ENCODE peak calls at places on chromosomes 6 and 20, in five cellular contexts. W is IMR-90, U is GM23338, G is hepatocyte, B is OCI-LY7. T is an unnamed sample.

GRCh38 chr6:51292659-51293058 is 474.0 kb downstream of the TFAP2B start:
- DNase-seq in W (no peak), U (no peak), G (no peak), B (no peak), T (peak; percentile 63)

GRCh38 chr20:10987651-10988383 is 314.0 kb upstream of the JAG1 start:
- DNase-seq in W (peak; percentile 41), U (no peak), G (no peak), B (no peak), T (peak; percentile 55)

GRCh38 chr6:43376551-43376981 is 7.1 kb upstream of the ZNF318 start:
- DNase-seq in W (peak; percentile 59), U (no peak), G (no peak), B (no peak), T (no peak)

GRCh38 chr6:94733066-94733465 is 844.3 kb upstream of the MANEA start:
- DNase-seq in W (no peak), U (peak; percentile 50), G (no peak), B (no peak), T (no peak)

GRCh38 chr20:63172726-63173125 is 43.2 kb downstream of the YTHDF1 start:
- DNase-seq in W (no peak), U (peak; percentile 80), G (no peak), B (peak; percentile 35), T (no peak)

GRCh38 chr6:5513393-5513792 is 252.1 kb downstream of the FARS2 start:
- DNase-seq in W (no peak), U (no peak), G (no peak), B (no peak), T (no peak)

GRCh38 chr6:143400258-143401059 is 50.0 kb downstream of the ADAT2 start:
- DNase-seq in W (no peak), U (no peak), G (no peak), B (peak; percentile 3), T (no peak)

GRCh38 chr6:42569102-42570028 is 5.5 kb downstream of the UBR2 start:
- DNase-seq in W (peak; percentile 95), U (no peak), G (no peak), B (no peak), T (peak; percentile 97)

GRCh38 chr20:41889871-41890224 is 271.7 kb upstream of the CHD6 start:
- DNase-seq in W (no peak), U (no peak), G (no peak), B (no peak), T (no peak)

GRCh38 chr6:79257381-79258205 is 23.1 kb upstream of the HMGN3 start:
- DNase-seq in W (peak; percentile 66), U (no peak), G (peak; percentile 20), B (no peak), T (peak; percentile 59)

GRCh38 chr20:42261766-42262165 is 643.6 kb upstream of the CHD6 start:
- DNase-seq in W (no peak), U (no peak), G (no peak), B (no peak), T (no peak)

GRCh38 chr6:42704251-42704936 is 18.0 kb downstream of the PRPH2 start:
- DNase-seq in W (no peak), U (peak; percentile 77), G (no peak), B (no peak), T (no peak)

GRCh38 chr20:13458860-13459451 is 179.8 kb downstream of the TASP1 start:
- DNase-seq in W (peak; percentile 41), U (peak; percentile 62), G (peak; percentile 24), B (peak; percentile 26), T (peak; percentile 15)

GRCh38 chr20:55054443-55054842 is 579.0 kb downstream of the DOK5 start:
- DNase-seq in W (no peak), U (no peak), G (no peak), B (no peak), T (peak; percentile 69)

GRCh38 chr20:12698817-12699216 is 310.0 kb upstream of the SPTLC3 start:
- DNase-seq in W (no peak), U (no peak), G (no peak), B (no peak), T (no peak)

GRCh38 chr6:23454090-23454998 is 671.7 kb upstream of the NRSN1 start:
- DNase-seq in W (peak; percentile 75), U (no peak), G (no peak), B (no peak), T (peak; percentile 69)

GRCh38 chr20:22905667-22906066 is 129.4 kb upstream of the SSTR4 start:
- DNase-seq in W (no peak), U (no peak), G (no peak), B (no peak), T (no peak)

GRCh38 chr6:3773696-3774298 is 22.3 kb upstream of the PXDC1 start:
- DNase-seq in W (no peak), U (no peak), G (no peak), B (no peak), T (no peak)

GRCh38 chr6:166442131-166442530 is 59.4 kb upstream of the MPC1 start:
- DNase-seq in W (no peak), U (no peak), G (no peak), B (no peak), T (no peak)

GRCh38 chr20:22711981-22712755 is 127.8 kb upstream of the FOXA2 start:
- DNase-seq in W (no peak), U (no peak), G (no peak), B (no peak), T (no peak)

GRCh38 chr20:39004508-39004907 is 42.4 kb downstream of the DHX35 start:
- DNase-seq in W (no peak), U (no peak), G (peak; percentile 20), B (no peak), T (no peak)

GRCh38 chr20:18793625-18794427 is 19.8 kb upstream of the SCP2D1 start:
- DNase-seq in W (peak; percentile 87), U (peak; percentile 96), G (peak; percentile 95), B (peak; percentile 94), T (peak; percentile 80)

GRCh38 chr6:36389353-36389752 is 1.9 kb upstream of the ETV7 start:
- DNase-seq in W (no peak), U (no peak), G (no peak), B (no peak), T (no peak)

GRCh38 chr6:30544666-30545272 is 11.5 kb downstream of the GNL1 start:
- DNase-seq in W (peak; percentile 79), U (peak; percentile 80), G (peak; percentile 79), B (peak; percentile 67), T (peak; percentile 56)

DNA sequence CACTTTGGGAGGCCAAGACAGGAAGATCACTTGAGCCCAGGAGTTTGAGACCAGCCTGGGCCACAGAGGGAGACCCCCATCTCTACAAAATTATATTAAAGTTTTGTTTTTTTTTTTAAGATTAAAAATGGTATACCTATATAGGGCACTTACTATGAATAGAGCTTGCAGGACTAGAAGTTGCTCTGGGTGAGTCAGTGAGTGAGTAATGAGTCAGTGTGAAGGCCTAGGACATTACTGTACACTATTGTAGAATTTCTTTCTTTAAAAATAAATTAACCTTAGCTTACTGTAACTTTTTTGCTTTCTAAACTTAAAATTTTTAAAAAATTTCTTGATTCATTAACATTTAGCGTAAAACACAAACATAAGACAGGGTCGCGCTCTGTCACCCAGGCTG is 29.7 kb downstream of the STK35 start:
- DNase-seq in W (peak; percentile 86), U (no peak), G (no peak), B (no peak), T (peak; percentile 81)
- H3K4me2 ChIP-seq in W (peak overlapping the region; percentile 57), U (no peak overlapping the region), G (no peak overlapping the region), B (no peak overlapping the region), T (peak overlapping the region; percentile 60)

GRCh38 chr20:15642099-15642498 is 931.1 kb downstream of the KIF16B start:
- DNase-seq in W (no peak), U (no peak), G (no peak), B (no peak), T (no peak)

GRCh38 chr20:15638781-15639180 is 934.5 kb downstream of the KIF16B start:
- DNase-seq in W (no peak), U (no peak), G (no peak), B (no peak), T (no peak)

GRCh38 chr20:15642676-15643075 is 930.6 kb downstream of the KIF16B start:
- DNase-seq in W (peak; percentile 80), U (no peak), G (no peak), B (no peak), T (no peak)

GRCh38 chr20:15639839-15640238 is 933.4 kb downstream of the KIF16B start:
- DNase-seq in W (no peak), U (no peak), G (no peak), B (no peak), T (no peak)

DNA sequence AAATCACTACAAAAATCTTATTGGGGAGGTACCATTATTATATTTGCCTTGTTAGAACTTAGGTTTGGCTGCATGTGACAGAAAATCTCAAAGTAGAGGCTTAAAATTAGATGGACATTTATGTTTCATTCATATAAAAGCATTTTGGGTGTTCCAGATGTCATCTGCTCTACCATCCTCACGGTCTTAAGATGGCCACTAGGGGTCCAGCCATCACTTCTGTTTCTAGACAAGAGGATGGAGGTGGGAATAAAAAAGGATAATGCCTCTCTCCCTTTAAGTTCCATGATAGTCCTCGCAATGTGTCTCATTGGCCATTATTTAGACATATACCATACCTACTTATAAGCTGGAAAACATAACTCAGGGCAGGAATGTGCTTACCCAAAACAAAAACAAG is 929.5 kb downstream of the KIF16B start:
- DNase-seq in W (peak; percentile 10), U (peak; percentile 43), G (no peak), B (peak; percentile 18), T (no peak)
- TF ChIP-seq CTCF in W (peak; percentile 20), U (peak; percentile 53), G (no peak), B (peak; percentile 68), T (peak; percentile 32)

GRCh38 chr20:235891-236290 is 8.8 kb downstream of the DEFB129 start:
- DNase-seq in W (no peak), U (no peak), G (peak; percentile 12), B (no peak), T (no peak)

GRCh38 chr20:237479-237878 is 10.4 kb downstream of the DEFB129 start:
- DNase-seq in W (peak; percentile 5), U (no peak), G (no peak), B (no peak), T (no peak)

DNA sequence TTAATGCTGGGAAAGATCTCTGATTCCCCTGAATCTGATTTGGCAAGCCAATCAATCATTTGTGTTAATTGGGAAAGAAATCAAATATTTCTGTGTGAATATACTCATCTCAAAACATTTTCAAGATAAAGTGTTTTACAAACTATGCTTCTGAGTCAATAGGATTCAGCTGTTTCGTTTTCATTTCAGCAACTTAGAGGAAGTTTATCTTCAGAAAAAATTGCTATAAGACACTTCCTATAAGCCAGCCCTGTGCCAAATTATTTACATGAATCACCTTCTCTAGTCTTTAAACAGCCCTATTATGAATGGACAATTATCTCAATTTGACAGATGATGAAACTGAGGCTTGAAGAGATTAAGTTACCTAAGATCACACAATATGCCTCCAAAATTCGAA is 10.9 kb downstream of the DEFB129 start:
- DNase-seq in W (no peak), U (no peak), G (no peak), B (no peak), T (no peak)
- H3K4me2 ChIP-seq in W (peak overlapping the region; percentile 34), U (no peak overlapping the region), G (no peak overlapping the region), B (no peak overlapping the region), T (no peak overlapping the region)

DNA sequence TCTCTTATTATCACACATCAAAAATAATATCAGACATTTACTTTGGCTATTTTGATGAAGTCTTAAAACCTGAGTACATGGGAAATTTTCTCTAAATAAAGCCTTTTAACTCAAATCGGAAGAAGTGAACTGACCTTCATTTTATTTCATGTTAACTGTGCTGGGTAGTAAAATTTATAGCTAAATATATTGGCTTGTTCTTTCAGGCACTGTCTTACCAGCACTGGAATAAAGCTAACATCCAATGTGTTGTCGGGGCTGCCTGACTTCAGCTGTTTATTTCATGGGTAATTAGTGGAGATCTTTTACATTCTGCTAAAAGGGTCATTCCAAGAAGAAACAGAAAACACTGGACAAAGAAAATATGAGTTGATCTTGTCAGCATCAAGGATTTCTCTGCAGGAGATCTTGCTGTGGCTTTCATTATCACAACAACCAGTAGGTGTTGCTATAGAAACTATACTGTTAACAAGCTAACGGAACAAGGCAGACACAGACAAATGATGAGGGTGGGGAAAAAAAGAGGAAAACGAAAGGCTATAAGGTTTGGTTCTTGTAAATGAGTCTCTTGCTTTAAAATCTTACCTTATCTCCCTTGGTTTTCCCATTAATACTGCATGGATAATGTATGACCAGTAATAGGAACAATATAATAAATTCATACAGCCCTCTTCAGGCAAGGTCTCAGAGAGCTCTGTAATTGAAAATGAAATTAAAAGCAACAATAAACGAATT is 206.9 kb downstream of the SIM1 start:
- DNase-seq in W (peak; percentile 68), U (peak; percentile 66), G (no peak), B (peak; percentile 1), T (peak; percentile 68)
- TF ChIP-seq CTCF in W (peak; percentile 21), U (peak; percentile 38), G (peak; percentile 18), B (peak; percentile 49), T (no peak)